ENCODE peak calls at places on chromosome 18, in five cellular contexts. B is BJ, F is DND-41, T is K562, O is right atrium auricular region. P is an unnamed sample.

GRCh38 chr18:427005-427404 is 73.5 kb downstream of the COLEC12 start:
- DNase-seq in B (peak), F (no peak), T (no peak), O (no peak), P (no peak)

GRCh38 chr18:10070581-10071000 is 156.8 kb downstream of the VAPA start:
- DNase-seq in B (no peak), F (no peak), T (no peak), O (no peak), P (no peak)

GRCh38 chr18:6414723-6415362 is at the start of gene L3MBTL4:
- DNase-seq in B (no peak), F (no peak), T (no peak), O (no peak), P (no peak)

GRCh38 chr18:5630057-5630765 is 86.4 kb upstream of the EPB41L3 start:
- DNase-seq in B (no peak), F (no peak), T (peak), O (peak), P (peak)

GRCh38 chr18:48956378-48956777 is 5.6 kb upstream of the SMAD7 start:
- DNase-seq in B (peak), F (no peak), T (no peak), O (no peak), P (no peak)

GRCh38 chr18:62751341-62751821 is 36.0 kb downstream of the PHLPP1 start:
- DNase-seq in B (no peak), F (peak), T (no peak), O (no peak), P (peak)

GRCh38 chr18:41906528-41907256 is 48.3 kb upstream of the PIK3C3 start:
- DNase-seq in B (peak), F (peak), T (peak), O (no peak), P (peak)

GRCh38 chr18:47932603-47933002 is 2.1 kb upstream of the SMAD2 start:
- DNase-seq in B (no peak), F (no peak), T (no peak), O (no peak), P (no peak)

GRCh38 chr18:48575658-48576453 is 37.0 kb downstream of the CTIF start:
- DNase-seq in B (no peak), F (no peak), T (no peak), O (no peak), P (no peak)

GRCh38 chr18:70149616-70150301 is 55.7 kb downstream of the RTTN start:
- DNase-seq in B (no peak), F (no peak), T (no peak), O (no peak), P (no peak)

GRCh38 chr18:31268985-31269406 is 49.0 kb upstream of the DSG1 start:
- DNase-seq in B (no peak), F (no peak), T (no peak), O (no peak), P (no peak)

GRCh38 chr18:77077836-77078456 is 54.6 kb downstream of the MBP start:
- DNase-seq in B (no peak), F (no peak), T (no peak), O (no peak), P (no peak)

GRCh38 chr18:76801567-76802505 is 20.5 kb upstream of the ZNF236 start:
- DNase-seq in B (no peak), F (no peak), T (peak), O (no peak), P (peak)

DNA sequence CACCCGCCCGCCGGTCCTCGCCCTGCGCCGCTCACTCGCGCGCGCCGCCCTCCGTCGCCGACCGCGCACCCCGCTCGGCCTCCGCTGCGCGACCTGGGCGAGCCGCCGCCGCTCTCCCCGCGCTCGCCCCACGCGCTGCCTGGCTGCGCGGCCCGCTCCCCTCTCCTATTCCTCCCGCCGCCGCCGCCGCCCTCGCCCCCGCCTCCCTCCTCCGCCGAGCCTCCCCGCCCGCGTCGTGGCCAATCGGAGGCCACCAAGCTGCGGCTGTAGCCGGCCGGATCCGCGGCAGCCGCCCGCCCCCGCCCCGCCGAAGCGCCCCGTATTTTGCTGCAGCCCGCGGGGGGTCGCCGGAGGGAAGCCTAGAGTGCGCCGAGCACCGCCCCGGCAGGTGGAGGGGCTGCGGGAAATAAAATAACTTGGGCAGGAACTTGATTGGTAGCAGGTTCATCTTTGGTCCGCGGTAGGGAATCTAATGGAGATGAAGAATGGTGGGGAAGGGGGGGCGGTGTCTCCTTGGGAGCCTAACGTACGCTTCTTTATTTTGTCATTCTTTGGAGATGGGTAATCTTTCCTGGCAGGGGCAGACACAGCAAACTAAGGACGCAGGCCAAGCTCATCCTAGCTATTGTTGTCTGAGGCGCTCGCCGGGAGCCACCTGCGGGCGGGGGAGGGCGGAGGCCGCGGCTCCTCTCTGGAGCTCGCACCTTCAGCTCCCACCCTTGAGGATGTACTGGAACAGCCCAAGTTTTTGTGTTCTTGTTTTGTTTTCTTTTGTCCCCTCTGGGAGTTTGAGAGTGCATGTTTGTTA is 1.1 kb upstream of the CDH2 start:
- DNase-seq in B (no peak), F (peak), T (no peak), O (no peak), P (no peak)
- TF ChIP-seq CTCF in B (peak), F (peak), T (no peak), O (peak), P (no peak)

DNA sequence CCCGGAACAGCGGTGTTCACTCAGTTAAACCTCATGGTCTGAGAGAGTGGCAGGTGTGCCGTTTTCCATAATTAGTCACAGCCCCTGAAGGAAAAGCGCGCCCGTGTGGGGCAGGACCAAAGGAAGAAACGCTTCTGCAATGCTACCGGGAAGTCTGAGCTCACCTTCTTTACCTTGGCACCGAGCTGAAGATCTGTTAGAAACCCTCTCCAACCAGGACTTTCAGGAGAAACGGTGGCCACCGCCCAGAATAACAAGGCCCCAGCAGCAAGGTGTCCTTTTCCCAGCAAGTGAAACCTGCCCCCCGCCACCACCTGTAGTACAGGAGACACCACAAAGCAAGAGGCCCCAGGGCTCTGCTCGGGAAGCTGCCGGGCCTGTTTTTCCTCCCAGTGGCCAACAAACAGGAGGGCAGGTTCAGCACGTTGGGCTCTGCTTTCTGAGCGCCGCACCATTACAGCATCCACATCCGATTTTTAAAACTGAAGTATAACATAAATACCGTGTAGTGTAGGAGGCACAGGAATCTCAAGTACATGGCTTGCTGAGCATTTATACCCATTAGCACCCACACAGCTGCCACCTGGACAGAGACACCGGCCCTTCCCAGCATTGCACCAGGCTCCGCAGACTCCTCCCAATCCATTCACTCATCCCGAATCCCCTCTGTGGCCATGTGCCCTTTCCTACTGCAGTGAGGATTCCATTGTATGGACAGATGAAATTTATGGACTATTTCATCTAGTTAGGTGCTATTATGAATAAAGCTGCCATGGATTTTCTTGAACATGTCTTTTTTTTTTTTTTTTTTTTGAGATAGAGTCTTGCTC is 121.8 kb upstream of the RIOK3 start:
- DNase-seq in B (no peak), F (no peak), T (no peak), O (no peak), P (no peak)
- TF ChIP-seq CTCF in B (no peak), F (no peak), T (no peak), O (no peak), P (no peak)

GRCh38 chr18:21052385-21052784 is 59.2 kb downstream of the ROCK1 start:
- DNase-seq in B (no peak), F (no peak), T (no peak), O (no peak), P (no peak)

GRCh38 chr18:21054252-21054821 is 57.3 kb downstream of the ROCK1 start:
- DNase-seq in B (no peak), F (no peak), T (no peak), O (no peak), P (no peak)

GRCh38 chr18:21056545-21056944 is 55.1 kb downstream of the ROCK1 start:
- DNase-seq in B (no peak), F (no peak), T (no peak), O (no peak), P (no peak)

GRCh38 chr18:21053127-21053526 is 58.5 kb downstream of the ROCK1 start:
- DNase-seq in B (peak), F (no peak), T (no peak), O (no peak), P (no peak)

GRCh38 chr18:21057112-21057511 is 54.5 kb downstream of the ROCK1 start:
- DNase-seq in B (no peak), F (no peak), T (no peak), O (no peak), P (no peak)
- TF ChIP-seq CTCF in B (no peak), F (no peak), T (no peak), O (no peak), P (no peak)

GRCh38 chr18:12990977-12991838 is at the start of gene CEP192:
- DNase-seq in B (peak), F (peak), T (peak), O (peak), P (peak)
- TF ChIP-seq CTCF in B (no peak), F (peak), T (no peak), O (peak), P (no peak)